ENCODE peak calls at places on chromosomes 16 and 17, in five cellular contexts. A is iPS-NIHi11, F is uterus, N is EH, X is germinal center. D is an unnamed sample.

GRCh38 chr17:78343433-78344201 is 16.3 kb downstream of the SOCS3 start:
- DNase-seq in A (no peak), F (no peak), N (no peak), X (peak), D (no peak)

GRCh38 chr17:62392908-62393307 is 12.6 kb downstream of the EFCAB3 start:
- DNase-seq in A (no peak), F (no peak), N (no peak), X (no peak), D (no peak)

GRCh38 chr16:30567991-30568638 is 3.4 kb downstream of the ZNF688 start:
- DNase-seq in A (no peak), F (no peak), N (peak), X (peak), D (no peak)

GRCh38 chr17:70098030-70098429 is 23.0 kb downstream of the KCNJ16 start:
- DNase-seq in A (no peak), F (no peak), N (no peak), X (no peak), D (no peak)

GRCh38 chr17:18980682-18981384 is 23.7 kb downstream of the FAM83G start:
- DNase-seq in A (no peak), F (no peak), N (peak), X (no peak), D (no peak)

GRCh38 chr16:66590322-66590721 is 11.1 kb downstream of the CMTM2 start:
- DNase-seq in A (no peak), F (no peak), N (no peak), X (no peak), D (no peak)

GRCh38 chr17:77527394-77527793 is 386.6 kb downstream of the SEC14L1 start:
- DNase-seq in A (no peak), F (no peak), N (no peak), X (no peak), D (no peak)

GRCh38 chr17:35879748-35880654 is at the start of gene CCL5:
- DNase-seq in A (no peak), F (no peak), N (no peak), X (peak), D (no peak)

GRCh38 chr17:48102700-48103378 is 1.6 kb upstream of the CBX1 start:
- DNase-seq in A (no peak), F (no peak), N (no peak), X (no peak), D (no peak)

GRCh38 chr17:7632492-7632894 is 2.6 kb downstream of the SHBG start:
- DNase-seq in A (peak), F (no peak), N (peak), X (peak), D (no peak)

GRCh38 chr17:74981979-74982662 is 5.3 kb upstream of the CDR2L start:
- DNase-seq in A (peak), F (peak), N (peak), X (peak), D (no peak)

GRCh38 chr16:58345574-58346354 is 46.5 kb upstream of the GINS3 start:
- DNase-seq in A (no peak), F (no peak), N (no peak), X (no peak), D (no peak)

GRCh38 chr17:28113269-28113668 is 70.8 kb downstream of the NLK start:
- DNase-seq in A (no peak), F (no peak), N (peak), X (no peak), D (no peak)

GRCh38 chr17:31588512-31588911 is 197.0 kb downstream of the RAB11FIP4 start:
- DNase-seq in A (no peak), F (no peak), N (no peak), X (no peak), D (no peak)

GRCh38 chr16:84553873-84554399 is 49.5 kb upstream of the MEAK7 start:
- DNase-seq in A (no peak), F (no peak), N (no peak), X (no peak), D (no peak)

GRCh38 chr16:68520649-68521086 is 18.4 kb upstream of the ZFP90 start:
- DNase-seq in A (peak), F (peak), N (peak), X (peak), D (peak)

GRCh38 chr16:81703177-81704155 is 75.6 kb upstream of the PLCG2 start:
- DNase-seq in A (no peak), F (peak), N (peak), X (no peak), D (no peak)

GRCh38 chr17:65799454-65799853 is 238.0 kb upstream of the AXIN2 start:
- DNase-seq in A (no peak), F (no peak), N (no peak), X (no peak), D (no peak)

GRCh38 chr16:78278047-78278446 is 178.6 kb downstream of the WWOX start:
- DNase-seq in A (no peak), F (no peak), N (no peak), X (no peak), D (no peak)

GRCh38 chr17:73028311-73028755 is 64.2 kb downstream of the SLC39A11 start:
- DNase-seq in A (no peak), F (no peak), N (no peak), X (no peak), D (no peak)